ENCODE peak calls at places on chromosome 2, in nine cellular contexts. One of them, this sample, is unnamed.

GRCh38 chr2:98063289-98063688 is 23.7 kb upstream of the VWA3B start:
- DNase-seq in iPS-NIHi11: peak
- DNase-seq in brain microvascular endothelial cell: no peak
- DNase-seq in activated T-cell treated with anti-CD3 and anti-CD28 coated beads, Interleukin-2, amount 50 U/mL, for 72 hours: no peak
- DNase-seq in stimulated activated CD4-positive, alpha-beta T cell treated with anti-CD3 and anti-CD28 coated beads, TNF-alpha, amount 100 ng/mL, for 4 hours: no peak
- DNase-seq in astrocyte: no peak
- DNase-seq in GM23248: no peak
- DNase-seq in T47D: no peak
- DNase-seq in globus pallidus: no peak
- DNase-seq in this sample: no peak

GRCh38 chr2:239302083-239302807 is 98.6 kb downstream of the HDAC4 start:
- DNase-seq in iPS-NIHi11: no peak
- DNase-seq in brain microvascular endothelial cell: no peak
- DNase-seq in activated T-cell treated with anti-CD3 and anti-CD28 coated beads, Interleukin-2, amount 50 U/mL, for 72 hours: no peak
- DNase-seq in stimulated activated CD4-positive, alpha-beta T cell treated with anti-CD3 and anti-CD28 coated beads, TNF-alpha, amount 100 ng/mL, for 4 hours: no peak
- DNase-seq in astrocyte: no peak
- DNase-seq in GM23248: no peak
- DNase-seq in T47D: no peak
- DNase-seq in globus pallidus: no peak
- DNase-seq in this sample: peak

GRCh38 chr2:128305555-128306080 is 13.1 kb downstream of the HS6ST1 start:
- DNase-seq in iPS-NIHi11: no peak
- DNase-seq in brain microvascular endothelial cell: no peak
- DNase-seq in activated T-cell treated with anti-CD3 and anti-CD28 coated beads, Interleukin-2, amount 50 U/mL, for 72 hours: no peak
- DNase-seq in stimulated activated CD4-positive, alpha-beta T cell treated with anti-CD3 and anti-CD28 coated beads, TNF-alpha, amount 100 ng/mL, for 4 hours: no peak
- DNase-seq in astrocyte: no peak
- DNase-seq in GM23248: peak
- DNase-seq in T47D: no peak
- DNase-seq in globus pallidus: no peak
- DNase-seq in this sample: no peak

GRCh38 chr2:202261531-202261930 is 4.0 kb upstream of the NOP58 start:
- DNase-seq in iPS-NIHi11: no peak
- DNase-seq in brain microvascular endothelial cell: no peak
- DNase-seq in activated T-cell treated with anti-CD3 and anti-CD28 coated beads, Interleukin-2, amount 50 U/mL, for 72 hours: no peak
- DNase-seq in stimulated activated CD4-positive, alpha-beta T cell treated with anti-CD3 and anti-CD28 coated beads, TNF-alpha, amount 100 ng/mL, for 4 hours: no peak
- DNase-seq in astrocyte: peak
- DNase-seq in GM23248: peak
- DNase-seq in T47D: no peak
- DNase-seq in globus pallidus: no peak
- DNase-seq in this sample: no peak

GRCh38 chr2:171523969-171524401 is 1.7 kb downstream of the CYBRD1 start:
- DNase-seq in iPS-NIHi11: peak
- DNase-seq in brain microvascular endothelial cell: no peak
- DNase-seq in activated T-cell treated with anti-CD3 and anti-CD28 coated beads, Interleukin-2, amount 50 U/mL, for 72 hours: no peak
- DNase-seq in stimulated activated CD4-positive, alpha-beta T cell treated with anti-CD3 and anti-CD28 coated beads, TNF-alpha, amount 100 ng/mL, for 4 hours: no peak
- DNase-seq in astrocyte: peak
- DNase-seq in GM23248: peak
- DNase-seq in T47D: peak
- DNase-seq in globus pallidus: no peak
- DNase-seq in this sample: no peak

GRCh38 chr2:215428060-215428910 is 7.6 kb downstream of the FN1 start:
- DNase-seq in iPS-NIHi11: no peak
- DNase-seq in brain microvascular endothelial cell: peak
- DNase-seq in activated T-cell treated with anti-CD3 and anti-CD28 coated beads, Interleukin-2, amount 50 U/mL, for 72 hours: no peak
- DNase-seq in stimulated activated CD4-positive, alpha-beta T cell treated with anti-CD3 and anti-CD28 coated beads, TNF-alpha, amount 100 ng/mL, for 4 hours: no peak
- DNase-seq in astrocyte: peak
- DNase-seq in GM23248: peak
- DNase-seq in T47D: no peak
- DNase-seq in globus pallidus: no peak
- DNase-seq in this sample: no peak

GRCh38 chr2:128408349-128409305 is 90.0 kb upstream of the HS6ST1 start:
- DNase-seq in iPS-NIHi11: no peak
- DNase-seq in brain microvascular endothelial cell: peak
- DNase-seq in activated T-cell treated with anti-CD3 and anti-CD28 coated beads, Interleukin-2, amount 50 U/mL, for 72 hours: no peak
- DNase-seq in stimulated activated CD4-positive, alpha-beta T cell treated with anti-CD3 and anti-CD28 coated beads, TNF-alpha, amount 100 ng/mL, for 4 hours: no peak
- DNase-seq in astrocyte: peak
- DNase-seq in GM23248: peak
- DNase-seq in T47D: no peak
- DNase-seq in globus pallidus: no peak
- DNase-seq in this sample: no peak

GRCh38 chr2:47360283-47360682 is 42.7 kb upstream of the MSH2 start:
- DNase-seq in iPS-NIHi11: no peak
- DNase-seq in brain microvascular endothelial cell: no peak
- DNase-seq in activated T-cell treated with anti-CD3 and anti-CD28 coated beads, Interleukin-2, amount 50 U/mL, for 72 hours: no peak
- DNase-seq in stimulated activated CD4-positive, alpha-beta T cell treated with anti-CD3 and anti-CD28 coated beads, TNF-alpha, amount 100 ng/mL, for 4 hours: no peak
- DNase-seq in astrocyte: no peak
- DNase-seq in GM23248: no peak
- DNase-seq in T47D: no peak
- DNase-seq in globus pallidus: no peak
- DNase-seq in this sample: no peak